ENCODE peak calls at places on chromosomes 12 and 14, in eight cellular contexts. H, F, E, Y, N, I, G and O are unnamed samples.

GRCh38 chr14:51453869-51454268 is 197.8 kb upstream of the FRMD6 start:
- DNase-seq in H (no peak), F (no peak), E (peak; percentile 55), Y (no peak), N (no peak), I (no peak), G (no peak), O (no peak)

GRCh38 chr12:120951-121350 is 54.4 kb downstream of the IQSEC3 start:
- DNase-seq in H (no peak), F (no peak), E (no peak), Y (no peak), N (no peak), I (no peak), G (no peak), O (no peak)

GRCh38 chr14:74697543-74697942 is 15.3 kb downstream of the AREL1 start:
- DNase-seq in H (no peak), F (no peak), E (no peak), Y (no peak), N (no peak), I (no peak), G (no peak), O (no peak)

GRCh38 chr12:80553316-80553715 is 109.3 kb downstream of the PTPRQ start:
- DNase-seq in H (no peak), F (no peak), E (no peak), Y (no peak), N (no peak), I (no peak), G (no peak), O (no peak)

GRCh38 chr12:94186461-94187237 is 38.3 kb downstream of the PLXNC1 start:
- DNase-seq in H (no peak), F (no peak), E (no peak), Y (no peak), N (no peak), I (no peak), G (peak; percentile 66), O (no peak)

GRCh38 chr14:21995332-21995731 is 321.7 kb upstream of the OR4E1 start:
- DNase-seq in H (no peak), F (no peak), E (no peak), Y (no peak), N (no peak), I (no peak), G (no peak), O (no peak)

GRCh38 chr12:88982694-88983093 is 369.6 kb downstream of the DUSP6 start:
- DNase-seq in H (no peak), F (no peak), E (no peak), Y (no peak), N (no peak), I (no peak), G (no peak), O (no peak)

GRCh38 chr14:81594012-81594411 is 60.4 kb upstream of the SEL1L start:
- DNase-seq in H (no peak), F (no peak), E (peak; percentile 7), Y (no peak), N (no peak), I (no peak), G (peak; percentile 40), O (no peak)

GRCh38 chr12:121167232-121167820 is 34.6 kb downstream of the P2RX7 start:
- DNase-seq in H (no peak), F (no peak), E (no peak), Y (no peak), N (no peak), I (no peak), G (no peak), O (no peak)

GRCh38 chr14:36738269-36738668 is 76.6 kb downstream of the PAX9 start:
- DNase-seq in H (no peak), F (no peak), E (peak; percentile 92), Y (no peak), N (no peak), I (no peak), G (no peak), O (no peak)

GRCh38 chr14:29339491-29339890 is 572.9 kb downstream of the FOXG1 start:
- DNase-seq in H (no peak), F (no peak), E (no peak), Y (no peak), N (no peak), I (no peak), G (no peak), O (no peak)

GRCh38 chr12:108478611-108479010 is 36.5 kb upstream of the FICD start:
- DNase-seq in H (no peak), F (no peak), E (no peak), Y (no peak), N (no peak), I (no peak), G (no peak), O (no peak)

GRCh38 chr12:110343114-110343513 is 60.4 kb downstream of the ANAPC7 start:
- DNase-seq in H (no peak), F (no peak), E (no peak), Y (no peak), N (no peak), I (no peak), G (no peak), O (no peak)

GRCh38 chr14:96747608-96748007 is 49.6 kb upstream of the VRK1 start:
- DNase-seq in H (no peak), F (no peak), E (no peak), Y (no peak), N (no peak), I (no peak), G (no peak), O (no peak)

GRCh38 chr14:65434216-65434850 is 21.8 kb downstream of the FUT8 start:
- DNase-seq in H (no peak), F (no peak), E (no peak), Y (no peak), N (no peak), I (no peak), G (no peak), O (no peak)

GRCh38 chr14:51395361-51395849 is 155.4 kb downstream of the TMX1 start:
- DNase-seq in H (no peak), F (no peak), E (no peak), Y (no peak), N (no peak), I (no peak), G (peak; percentile 74), O (no peak)

GRCh38 chr14:23382276-23382675 is 5.4 kb downstream of the CMTM5 start:
- DNase-seq in H (no peak), F (no peak), E (no peak), Y (no peak), N (no peak), I (no peak), G (no peak), O (no peak)